ENCODE peak calls at places on chromosomes 3 and 15, in five cellular contexts. P is HepG2, L is NT2/D1, G is GM12878, X is H1. D is an unnamed sample.

GRCh38 chr3:194019766-194020165 is 116.2 kb upstream of the HES1 start:
- DNase-seq in P (no peak), L (no peak), G (no peak), X (no peak), D (no peak)

GRCh38 chr3:48851407-48851806 is 3.7 kb upstream of the PRKAR2A start:
- DNase-seq in P (no peak), L (no peak), G (no peak), X (no peak), D (no peak)

GRCh38 chr3:45178131-45179023 is 32.2 kb upstream of the CDCP1 start:
- DNase-seq in P (no peak), L (no peak), G (no peak), X (no peak), D (no peak)

GRCh38 chr15:43125095-43125661 is 8.2 kb upstream of the TMEM62 start:
- DNase-seq in P (peak; percentile 36), L (no peak), G (no peak), X (no peak), D (no peak)

GRCh38 chr3:58464875-58465274 is 27.0 kb upstream of the KCTD6 start:
- DNase-seq in P (no peak), L (no peak), G (no peak), X (no peak), D (no peak)

GRCh38 chr3:24318668-24319287 is 175.9 kb downstream of the THRB start:
- DNase-seq in P (peak; percentile 25), L (no peak), G (no peak), X (no peak), D (no peak)

GRCh38 chr3:133880287-133880686 is 15.4 kb downstream of the RAB6B start:
- DNase-seq in P (no peak), L (no peak), G (no peak), X (no peak), D (no peak)

GRCh38 chr3:57006048-57006709 is 54.3 kb upstream of the SPATA12 start:
- DNase-seq in P (no peak), L (no peak), G (no peak), X (no peak), D (no peak)

GRCh38 chr15:49187537-49188245 is 17.6 kb downstream of the GALK2 start:
- DNase-seq in P (no peak), L (no peak), G (no peak), X (no peak), D (no peak)

GRCh38 chr3:32392530-32393302 is 1.1 kb downstream of the CMTM7 start:
- DNase-seq in P (no peak), L (no peak), G (no peak), X (no peak), D (no peak)

GRCh38 chr3:186852994-186853393 is 10.5 kb downstream of the ADIPOQ start:
- DNase-seq in P (no peak), L (no peak), G (no peak), X (no peak), D (no peak)

GRCh38 chr3:8734908-8735307 is 1.3 kb downstream of the CAV3 start:
- DNase-seq in P (no peak), L (no peak), G (no peak), X (no peak), D (no peak)

GRCh38 chr3:20391628-20392027 is 205.6 kb upstream of the SGO1 start:
- DNase-seq in P (no peak), L (no peak), G (no peak), X (no peak), D (no peak)

GRCh38 chr3:125386811-125387210 is 11.7 kb upstream of the ZNF148 start:
- DNase-seq in P (no peak), L (no peak), G (no peak), X (no peak), D (no peak)

GRCh38 chr15:23387791-23388190 is 33.2 kb downstream of the GOLGA8S start:
- DNase-seq in P (no peak), L (no peak), G (no peak), X (no peak), D (no peak)

GRCh38 chr3:177145954-177146353 is 51.3 kb downstream of the TBL1XR1 start:
- DNase-seq in P (no peak), L (no peak), G (no peak), X (no peak), D (no peak)

GRCh38 chr3:61769266-61769665 is 207.9 kb downstream of the PTPRG start:
- DNase-seq in P (no peak), L (no peak), G (no peak), X (no peak), D (no peak)

GRCh38 chr3:16030342-16030741 is 144.1 kb upstream of the GALNT15 start:
- DNase-seq in P (no peak), L (no peak), G (no peak), X (no peak), D (no peak)

GRCh38 chr3:46845397-46845859 is 17.8 kb downstream of the MYL3 start:
- DNase-seq in P (no peak), L (peak; percentile 35), G (no peak), X (no peak), D (peak; percentile 39)

GRCh38 chr3:129984124-129984523 is 9.6 kb downstream of the TRH start:
- DNase-seq in P (no peak), L (no peak), G (no peak), X (peak; percentile 56), D (no peak)
- TF ChIP-seq SUZ12 in P (no peak), L (no peak), G (no peak), X (no peak), D (no peak)

GRCh38 chr15:75058127-75058905 is 34.9 kb downstream of the PPCDC start:
- DNase-seq in P (peak; percentile 61), L (peak; percentile 51), G (no peak), X (no peak), D (no peak)
- TF ChIP-seq SUZ12 in P (no peak), L (no peak), G (no peak), X (no peak), D (no peak)

DNA sequence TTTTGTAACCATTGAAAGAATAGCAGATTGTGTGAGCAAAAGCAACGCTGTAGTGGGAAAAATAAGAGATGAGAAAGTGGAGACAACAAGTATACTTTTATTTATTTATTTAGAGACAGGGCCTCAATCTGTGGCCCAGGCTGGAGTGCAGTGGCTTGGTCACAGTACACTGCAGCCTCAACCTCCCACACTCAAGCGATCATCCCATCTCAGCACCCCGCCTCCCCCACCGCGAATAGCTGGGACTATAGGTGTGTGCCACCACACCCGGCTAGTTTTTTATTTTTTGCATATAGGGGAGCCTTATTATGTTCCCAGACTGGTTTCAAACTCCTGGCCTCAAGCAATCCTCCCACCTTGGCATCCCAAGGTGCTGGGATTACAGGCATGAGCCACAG is 1.6 kb upstream of the GLCE start:
- DNase-seq in P (no peak), L (no peak), G (no peak), X (no peak), D (no peak)
- TF ChIP-seq SUZ12 in P (no peak), L (no peak), G (no peak), X (no peak), D (no peak)

DNA sequence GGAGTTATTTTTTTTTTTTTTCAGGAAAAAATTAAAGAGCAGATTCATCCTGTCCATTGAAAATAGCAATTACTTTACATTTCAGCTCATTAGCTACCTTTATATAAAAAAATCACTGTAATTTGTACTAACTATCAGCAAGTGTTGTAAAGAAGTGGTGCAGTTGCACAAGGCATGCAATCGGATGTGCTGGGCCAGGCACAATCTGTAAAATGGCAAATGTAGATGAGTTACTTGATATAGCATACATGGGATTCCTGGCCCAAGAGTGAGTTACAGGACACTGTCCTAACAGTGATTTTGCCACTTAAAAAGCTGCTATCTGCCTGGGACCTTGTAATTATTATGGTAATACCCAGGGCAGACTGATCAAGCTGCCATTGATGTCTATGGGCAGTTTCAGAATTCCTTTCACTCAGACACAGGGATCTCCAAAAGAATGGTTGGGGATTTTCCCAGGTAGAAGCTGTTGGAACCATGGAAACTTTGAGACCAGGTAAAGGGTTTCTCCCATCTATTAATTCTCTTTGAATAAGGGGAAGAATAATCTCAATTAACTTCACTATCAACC is 182.2 kb upstream of the ICE2 start:
- DNase-seq in P (no peak), L (no peak), G (no peak), X (no peak), D (no peak)
- TF ChIP-seq SUZ12 in P (no peak), L (no peak), G (no peak), X (no peak), D (no peak)

GRCh38 chr3:129629011-129629410 is 22.5 kb upstream of the PLXND1 start:
- DNase-seq in P (no peak), L (no peak), G (no peak), X (no peak), D (no peak)

GRCh38 chr3:129628169-129628522 is 21.7 kb upstream of the PLXND1 start:
- DNase-seq in P (no peak), L (no peak), G (no peak), X (no peak), D (no peak)

GRCh38 chr3:129627350-129628168 is 21.1 kb upstream of the PLXND1 start:
- DNase-seq in P (peak; percentile 77), L (peak; percentile 82), G (peak; percentile 45), X (peak; percentile 80), D (peak; percentile 48)

GRCh38 chr3:129625071-129625874 is 18.8 kb upstream of the PLXND1 start:
- DNase-seq in P (no peak), L (no peak), G (no peak), X (peak; percentile 71), D (peak; percentile 50)

DNA sequence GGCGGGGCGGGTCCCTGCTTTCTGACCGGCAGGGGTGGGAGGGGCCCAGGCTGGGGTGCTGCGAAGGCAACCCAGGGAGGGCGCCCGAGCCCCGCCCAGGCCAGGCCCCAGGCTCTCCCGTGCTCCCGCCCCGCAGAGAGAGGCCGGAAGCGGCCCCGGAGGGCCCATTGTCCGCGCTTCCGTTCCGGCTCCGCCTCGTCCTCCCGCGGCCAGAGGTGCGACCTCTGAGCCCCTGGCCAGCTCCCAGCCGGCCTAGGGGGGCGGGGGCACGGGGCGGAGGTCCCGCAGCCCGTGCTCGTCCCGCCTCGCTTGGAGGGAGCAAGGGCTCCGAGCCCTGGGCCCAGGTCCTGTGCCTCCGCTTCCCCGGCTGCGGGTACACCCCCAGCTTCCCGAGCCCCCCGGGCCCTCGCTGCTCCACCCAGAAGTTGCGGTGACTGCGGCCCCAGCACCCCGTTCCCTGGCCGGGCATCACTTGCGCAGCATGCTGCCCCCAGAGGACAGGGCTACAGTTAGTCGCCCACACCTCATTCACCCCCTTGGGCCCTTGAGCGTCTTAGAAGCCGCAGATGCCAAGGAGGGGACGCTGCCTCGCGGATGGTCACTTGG is 20.4 kb upstream of the PLXND1 start:
- DNase-seq in P (peak; percentile 90), L (peak; percentile 77), G (no peak), X (peak; percentile 87), D (no peak)
- TF ChIP-seq SUZ12 in P (no peak), L (no peak), G (no peak), X (no peak), D (no peak)

GRCh38 chr15:52220896-52221660 is 29.9 kb upstream of the GNB5 start:
- DNase-seq in P (no peak), L (no peak), G (no peak), X (no peak), D (no peak)
- TF ChIP-seq SUZ12 in P (no peak), L (no peak), G (no peak), X (no peak), D (no peak)

GRCh38 chr3:194421-194820 is 2.1 kb upstream of the CHL1 start:
- DNase-seq in P (no peak), L (no peak), G (no peak), X (no peak), D (no peak)

GRCh38 chr3:197891-198491 is 1.4 kb downstream of the CHL1 start:
- DNase-seq in P (no peak), L (no peak), G (no peak), X (peak; percentile 58), D (no peak)

GRCh38 chr3:195662-196061 is 901 bp upstream of the CHL1 start:
- DNase-seq in P (no peak), L (no peak), G (no peak), X (no peak), D (no peak)

GRCh38 chr3:197154-197855 is 742 bp downstream of the CHL1 start:
- DNase-seq in P (no peak), L (no peak), G (no peak), X (peak; percentile 81), D (no peak)

GRCh38 chr3:196322-197153 is at the start of gene CHL1:
- DNase-seq in P (no peak), L (no peak), G (no peak), X (peak; percentile 77), D (peak; percentile 10)
- TF ChIP-seq SUZ12 in P (no peak), L (no peak), G (peak; percentile 24), X (peak; percentile 59), D (no peak)